ENCODE peak calls at places on chromosomes 12 and 14, in eight cellular contexts. I, B, T, L, X, Y, N and K are unnamed samples.

GRCh38 chr14:68767248-68767645 is 25.6 kb downstream of the ZFP36L1 start:
- DNase-seq in I (peak), B (no peak), T (no peak), L (no peak), X (no peak), Y (no peak), N (no peak), K (no peak)

GRCh38 chr12:101490286-101490920 is 15.3 kb downstream of the SPIC start:
- DNase-seq in I (no peak), B (peak), T (no peak), L (peak), X (peak), Y (no peak), N (no peak), K (no peak)

GRCh38 chr14:36315159-36315853 is 5.1 kb downstream of the MBIP start:
- DNase-seq in I (no peak), B (no peak), T (no peak), L (no peak), X (peak), Y (no peak), N (no peak), K (no peak)

GRCh38 chr12:122839907-122840554 is 4.8 kb downstream of the HIP1R start:
- DNase-seq in I (no peak), B (no peak), T (no peak), L (no peak), X (no peak), Y (no peak), N (no peak), K (no peak)

GRCh38 chr12:10214131-10214876 is 1.6 kb downstream of the GABARAPL1 start:
- DNase-seq in I (no peak), B (peak), T (peak), L (no peak), X (peak), Y (no peak), N (no peak), K (no peak)

GRCh38 chr14:104919993-104920315 is 4.7 kb upstream of the PLD4 start:
- DNase-seq in I (no peak), B (no peak), T (no peak), L (no peak), X (no peak), Y (no peak), N (no peak), K (no peak)

GRCh38 chr14:103507751-103508150 is 14.9 kb downstream of the CKB start:
- DNase-seq in I (no peak), B (no peak), T (no peak), L (no peak), X (no peak), Y (no peak), N (no peak), K (peak)

GRCh38 chr12:103930787-103931536 is 752 bp downstream of the HSP90B1 start:
- DNase-seq in I (peak), B (peak), T (no peak), L (peak), X (peak), Y (no peak), N (no peak), K (peak)

GRCh38 chr14:58566979-58567378 is 70.8 kb upstream of the DACT1 start:
- DNase-seq in I (no peak), B (no peak), T (no peak), L (no peak), X (no peak), Y (no peak), N (no peak), K (no peak)

GRCh38 chr12:123085730-123086487 is 65.0 kb downstream of the PITPNM2 start:
- DNase-seq in I (no peak), B (peak), T (no peak), L (no peak), X (no peak), Y (no peak), N (peak), K (peak)

GRCh38 chr12:94057262-94058151 is 90.9 kb upstream of the PLXNC1 start:
- DNase-seq in I (no peak), B (no peak), T (no peak), L (no peak), X (peak), Y (no peak), N (no peak), K (no peak)

GRCh38 chr12:59396519-59396918 is 199.3 kb upstream of the SLC16A7 start:
- DNase-seq in I (no peak), B (no peak), T (no peak), L (no peak), X (no peak), Y (no peak), N (no peak), K (no peak)

GRCh38 chr14:104315169-104315568 is 176.8 kb downstream of the KIF26A start:
- DNase-seq in I (peak), B (no peak), T (no peak), L (no peak), X (no peak), Y (no peak), N (no peak), K (peak)

GRCh38 chr12:63917477-63917862 is 73.0 kb downstream of the SRGAP1 start:
- DNase-seq in I (no peak), B (no peak), T (no peak), L (no peak), X (no peak), Y (no peak), N (no peak), K (no peak)

GRCh38 chr12:52358575-52359350 is 8.5 kb downstream of the KRT85 start:
- DNase-seq in I (peak), B (no peak), T (no peak), L (no peak), X (no peak), Y (no peak), N (no peak), K (no peak)

GRCh38 chr12:76864791-76865400 is 13.9 kb downstream of the CSRP2 start:
- DNase-seq in I (no peak), B (no peak), T (no peak), L (no peak), X (no peak), Y (no peak), N (no peak), K (no peak)

GRCh38 chr12:93741741-93742085 is 64.5 kb downstream of the CRADD start:
- DNase-seq in I (no peak), B (no peak), T (no peak), L (no peak), X (peak), Y (no peak), N (peak), K (no peak)

GRCh38 chr12:132123970-132124765 is 20.0 kb downstream of the DDX51 start:
- DNase-seq in I (no peak), B (no peak), T (no peak), L (no peak), X (no peak), Y (no peak), N (no peak), K (no peak)

GRCh38 chr14:54722791-54723432 is 156.0 kb downstream of the SAMD4A start:
- DNase-seq in I (no peak), B (peak), T (peak), L (no peak), X (peak), Y (no peak), N (no peak), K (no peak)

GRCh38 chr14:61337893-61338292 is 16.5 kb downstream of the PRKCH start:
- DNase-seq in I (no peak), B (no peak), T (no peak), L (no peak), X (no peak), Y (no peak), N (no peak), K (no peak)

GRCh38 chr14:52325126-52325525 is 11.0 kb downstream of the PTGER2 start:
- DNase-seq in I (no peak), B (no peak), T (no peak), L (no peak), X (no peak), Y (no peak), N (no peak), K (no peak)

GRCh38 chr12:32005496-32006125 is 46.4 kb downstream of the RESF1 start:
- DNase-seq in I (no peak), B (no peak), T (no peak), L (no peak), X (no peak), Y (no peak), N (no peak), K (no peak)

GRCh38 chr14:67360469-67361206 is 510 bp downstream of the EIF2S1 start:
- DNase-seq in I (no peak), B (no peak), T (no peak), L (no peak), X (peak), Y (no peak), N (no peak), K (no peak)

GRCh38 chr14:47422191-47422590 is 253.2 kb downstream of the MDGA2 start:
- DNase-seq in I (no peak), B (no peak), T (no peak), L (no peak), X (peak), Y (no peak), N (no peak), K (no peak)

GRCh38 chr14:40485688-40486087 is 1053.5 kb upstream of the FBXO33 start:
- DNase-seq in I (no peak), B (no peak), T (no peak), L (no peak), X (no peak), Y (no peak), N (no peak), K (no peak)

GRCh38 chr14:68146812-68147211 is 327.2 kb downstream of the RAD51B start:
- DNase-seq in I (no peak), B (peak), T (peak), L (no peak), X (no peak), Y (no peak), N (no peak), K (no peak)

GRCh38 chr14:102913341-102914211 is 8.9 kb upstream of the AMN start:
- DNase-seq in I (no peak), B (no peak), T (no peak), L (no peak), X (no peak), Y (no peak), N (peak), K (peak)

GRCh38 chr14:88232783-88233182 is 90.3 kb downstream of the KCNK10 start:
- DNase-seq in I (no peak), B (no peak), T (no peak), L (no peak), X (no peak), Y (no peak), N (no peak), K (no peak)

GRCh38 chr14:22656945-22657711 is 13.0 kb upstream of the OR6J1 start:
- DNase-seq in I (no peak), B (no peak), T (peak), L (no peak), X (no peak), Y (no peak), N (no peak), K (no peak)

GRCh38 chr14:61215222-61216010 is 65.7 kb downstream of the TMEM30B start:
- DNase-seq in I (no peak), B (no peak), T (no peak), L (no peak), X (no peak), Y (no peak), N (no peak), K (no peak)

GRCh38 chr12:15336772-15337553 is 14.7 kb downstream of the PTPRO start:
- DNase-seq in I (no peak), B (peak), T (peak), L (no peak), X (no peak), Y (no peak), N (no peak), K (no peak)

GRCh38 chr12:2336409-2336829 is 283.6 kb downstream of the CACNA1C start:
- DNase-seq in I (no peak), B (peak), T (peak), L (no peak), X (no peak), Y (no peak), N (no peak), K (no peak)

GRCh38 chr14:99138999-99139865 is 132.8 kb downstream of the BCL11B start:
- DNase-seq in I (no peak), B (no peak), T (no peak), L (no peak), X (no peak), Y (no peak), N (no peak), K (no peak)

GRCh38 chr12:54592316-54592715 is 3.9 kb upstream of the PPP1R1A start:
- DNase-seq in I (no peak), B (no peak), T (no peak), L (no peak), X (no peak), Y (no peak), N (no peak), K (no peak)

GRCh38 chr14:67240168-67240932 is 885 bp upstream of the PALS1 start:
- DNase-seq in I (peak), B (peak), T (peak), L (peak), X (peak), Y (no peak), N (peak), K (peak)

GRCh38 chr12:107404981-107405380 is 280.6 kb upstream of the PWP1 start:
- DNase-seq in I (no peak), B (peak), T (peak), L (no peak), X (peak), Y (no peak), N (peak), K (no peak)

DNA sequence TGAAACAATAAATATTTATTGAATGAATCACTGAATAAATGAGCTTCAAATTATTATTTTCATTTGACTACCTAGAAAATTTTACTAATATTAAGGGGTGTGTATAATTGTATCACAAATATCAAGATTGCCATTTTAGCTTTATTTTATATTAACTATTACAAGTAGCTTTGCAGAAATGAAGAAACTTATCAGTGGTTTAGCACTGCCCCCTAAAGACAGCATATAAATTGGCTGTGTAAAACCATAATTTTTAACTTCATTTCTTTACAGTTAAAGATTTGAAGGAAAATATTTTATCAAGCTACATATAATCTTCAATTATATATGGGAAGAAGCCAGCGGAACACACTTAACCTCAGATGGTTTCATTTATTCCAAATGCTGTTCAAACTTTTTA is 11.4 kb downstream of the GARIN6 start:
- DNase-seq in I (no peak), B (no peak), T (no peak), L (no peak), X (peak), Y (no peak), N (no peak), K (no peak)
- TF ChIP-seq CTCF in I (no peak), B (peak), T (no peak), L (no peak), X (no peak), Y (no peak), N (peak), K (no peak)

GRCh38 chr12:98821232-98821631 is 176.1 kb downstream of the APAF1 start:
- DNase-seq in I (no peak), B (no peak), T (no peak), L (no peak), X (peak), Y (no peak), N (no peak), K (no peak)

GRCh38 chr12:98823012-98823411 is 177.9 kb downstream of the APAF1 start:
- DNase-seq in I (no peak), B (no peak), T (no peak), L (no peak), X (no peak), Y (no peak), N (no peak), K (no peak)

GRCh38 chr12:98821849-98822248 is 176.8 kb downstream of the APAF1 start:
- DNase-seq in I (no peak), B (no peak), T (no peak), L (no peak), X (no peak), Y (no peak), N (no peak), K (no peak)

GRCh38 chr12:98817779-98818178 is 172.7 kb downstream of the APAF1 start:
- DNase-seq in I (no peak), B (no peak), T (no peak), L (no peak), X (no peak), Y (no peak), N (no peak), K (no peak)

DNA sequence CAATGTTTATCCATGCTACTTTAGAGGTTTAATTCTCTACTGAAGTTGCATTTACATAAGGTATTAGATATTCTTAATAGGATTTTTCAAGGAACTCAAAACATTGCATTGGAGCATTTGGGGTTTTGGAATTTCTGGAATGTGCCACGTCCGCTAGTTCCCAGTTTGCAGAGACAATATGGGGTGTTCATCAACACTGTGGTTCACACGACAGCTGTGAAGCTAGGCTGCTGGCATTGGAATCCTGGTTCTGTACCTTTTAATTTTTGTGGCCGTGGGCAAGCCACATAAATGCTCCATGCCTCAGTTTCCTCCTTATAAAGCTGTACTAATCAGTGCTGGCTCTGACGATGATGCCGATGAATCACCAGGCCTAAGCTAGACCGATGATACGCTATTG is 174.9 kb downstream of the APAF1 start:
- DNase-seq in I (no peak), B (no peak), T (no peak), L (no peak), X (peak), Y (no peak), N (no peak), K (no peak)
- H3K27ac ChIP-seq in I (no peak), B (no peak), T (no peak), L (no peak), X (no peak), Y (no peak), N (no peak), K (no peak)

GRCh38 chr12:119804011-119804641 is 73.0 kb downstream of the CIT start:
- DNase-seq in I (peak), B (peak), T (peak), L (peak), X (peak), Y (peak), N (peak), K (peak)
- TF ChIP-seq CTCF in I (peak), B (peak), T (peak), L (peak), X (peak), Y (no peak), N (peak), K (no peak)

GRCh38 chr14:93941293-93941910 is 14.3 kb downstream of the FAM181A start:
- DNase-seq in I (no peak), B (peak), T (peak), L (peak), X (no peak), Y (no peak), N (no peak), K (peak)
- H3K27ac ChIP-seq in I (no peak), B (peak), T (peak), L (peak), X (no peak), Y (peak), N (no peak), K (no peak)

DNA sequence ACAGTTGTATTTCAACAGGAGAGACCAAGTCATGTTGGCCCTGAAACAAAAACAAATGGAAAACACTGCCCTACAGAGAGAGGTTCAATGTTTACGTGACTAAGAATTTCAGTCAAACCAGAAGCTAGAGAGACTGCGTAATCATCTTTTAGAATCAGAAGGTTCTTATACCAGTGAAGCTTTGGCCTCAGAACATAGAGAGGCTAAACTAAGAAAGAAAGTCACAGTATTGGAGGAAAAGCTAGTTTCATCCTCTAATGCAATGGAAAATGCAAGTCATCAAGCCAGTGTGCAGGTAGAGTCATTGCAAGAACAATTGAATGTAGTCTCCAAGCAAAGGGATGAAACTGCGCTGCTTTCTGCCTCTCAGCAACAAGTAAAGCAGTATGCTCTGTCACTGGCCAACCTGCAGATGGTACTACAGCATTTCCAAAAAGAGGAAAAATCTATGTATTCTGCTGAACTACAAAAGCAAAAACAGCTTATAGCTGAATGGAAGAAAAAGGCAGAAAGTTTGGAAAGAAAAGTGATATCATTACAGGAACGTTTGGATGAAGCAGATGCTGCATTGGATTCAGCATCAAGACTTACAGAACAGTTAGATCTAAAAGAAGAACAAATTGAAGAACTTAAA is 32.5 kb upstream of the NUAK1 start:
- DNase-seq in I (no peak), B (no peak), T (no peak), L (no peak), X (no peak), Y (no peak), N (no peak), K (no peak)
- TF ChIP-seq CTCF in I (no peak), B (no peak), T (no peak), L (no peak), X (no peak), Y (no peak), N (no peak), K (no peak)

DNA sequence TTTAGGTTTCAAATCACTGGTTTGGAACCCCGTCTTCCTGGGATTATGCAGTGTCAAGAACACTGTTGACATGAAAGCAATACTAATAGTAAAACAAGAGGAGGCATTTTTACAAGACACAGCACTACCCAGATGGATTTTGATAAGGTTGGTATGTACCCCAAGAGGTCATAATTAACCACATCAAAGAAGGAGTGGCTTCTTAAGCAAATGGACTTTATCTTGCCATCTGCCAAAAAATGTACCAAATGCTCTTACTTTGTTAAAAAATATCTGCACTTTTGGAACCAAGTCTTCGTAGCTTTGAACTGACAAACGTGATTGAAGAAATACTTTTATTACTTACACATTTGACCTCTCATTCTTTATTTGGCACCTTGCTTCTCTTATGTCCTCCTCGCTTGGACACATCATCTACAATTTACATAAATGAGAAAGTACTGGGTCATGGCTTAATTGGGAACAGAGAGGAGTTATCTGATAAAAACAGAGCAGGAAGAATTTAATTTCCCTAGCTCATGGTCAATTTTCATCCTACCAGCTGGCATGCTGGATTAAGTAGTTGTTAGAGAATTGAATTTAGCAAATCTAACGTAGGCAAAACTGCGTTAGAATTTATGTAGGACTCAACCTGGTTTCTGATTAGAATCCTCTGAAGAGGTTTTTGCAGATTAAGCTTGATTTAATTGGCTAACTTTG is 54.5 kb upstream of the PRICKLE1 start:
- DNase-seq in I (no peak), B (no peak), T (no peak), L (no peak), X (no peak), Y (no peak), N (peak), K (no peak)
- H3K27ac ChIP-seq in I (no peak), B (no peak), T (no peak), L (no peak), X (no peak), Y (no peak), N (no peak), K (no peak)